ENCODE peak calls at places on chromosomes 6 and 20, in ten cellular contexts. M, R, Z, W, E, Q, O, L, U and J are unnamed samples.

GRCh38 chr6:106869203-106869602 is 105.3 kb downstream of the CD24 start:
- DNase-seq in L (no peak), U (no peak), Z (no peak), R (no peak), O (no peak), M (no peak), E (no peak), Q (no peak), W (no peak), J (no peak)

GRCh38 chr6:53547815-53548496 is 3.1 kb upstream of the GCLC start:
- DNase-seq in O (peak), W (peak), E (peak), U (peak), L (peak), R (peak), M (peak), Z (peak), Q (peak), J (peak)

GRCh38 chr20:51412991-51413471 is 129.5 kb downstream of the NFATC2 start:
- DNase-seq in E (no peak), Q (no peak), U (no peak), M (no peak), Z (no peak), L (no peak), R (no peak), O (no peak), W (no peak), J (no peak)

GRCh38 chr20:23258747-23259121 is 91.9 kb upstream of the NXT1 start:
- DNase-seq in Z (no peak), U (no peak), M (no peak), L (no peak), O (no peak), W (no peak), E (no peak), Q (no peak), R (no peak), J (no peak)

GRCh38 chr6:127391019-127391974 is 47.9 kb upstream of the ECHDC1 start:
- DNase-seq in Q (no peak), E (no peak), U (no peak), M (no peak), W (no peak), O (no peak), L (no peak), R (no peak), Z (no peak), J (no peak)

GRCh38 chr6:32255212-32256153 is 31.6 kb upstream of the NOTCH4 start:
- DNase-seq in W (peak), Z (peak), U (peak), O (peak), E (peak), R (peak), M (no peak), Q (no peak), L (peak), J (peak)

GRCh38 chr6:119129968-119130484 is 51.6 kb upstream of the FAM184A start:
- DNase-seq in U (no peak), O (peak), Z (no peak), L (no peak), W (no peak), R (no peak), M (no peak), Q (no peak), E (no peak), J (no peak)

GRCh38 chr20:11891081-11891826 is 26.4 kb upstream of the BTBD3 start:
- DNase-seq in Q (no peak), U (no peak), L (peak), W (no peak), O (no peak), M (no peak), E (no peak), Z (peak), R (peak), J (peak)

GRCh38 chr20:20743511-20744169 is 31.2 kb upstream of the RALGAPA2 start:
- DNase-seq in R (peak), M (peak), Q (no peak), O (peak), E (no peak), W (no peak), L (no peak), Z (no peak), U (no peak), J (peak)

GRCh38 chr20:38601216-38602184 is at the start of gene ARHGAP40:
- DNase-seq in M (no peak), E (no peak), U (no peak), O (no peak), W (peak), R (no peak), L (peak), Z (peak), Q (peak), J (no peak)

GRCh38 chr6:143427109-143427817 is 23.2 kb downstream of the ADAT2 start:
- DNase-seq in R (peak), E (peak), Z (peak), Q (peak), W (peak), O (no peak), U (peak), L (peak), M (peak), J (peak)

GRCh38 chr20:46173652-46174468 is 55.7 kb downstream of the CD40 start:
- DNase-seq in E (no peak), U (no peak), O (no peak), M (no peak), W (no peak), R (no peak), Z (no peak), Q (no peak), L (no peak), J (no peak)

GRCh38 chr20:58550661-58551060 is 35.5 kb upstream of the APCDD1L start:
- DNase-seq in Q (no peak), M (no peak), W (no peak), R (peak), L (no peak), O (no peak), Z (no peak), U (no peak), E (peak), J (no peak)

GRCh38 chr6:150924808-150925654 is 59.5 kb downstream of the MTHFD1L start:
- DNase-seq in Z (no peak), E (no peak), W (peak), U (no peak), O (no peak), Q (no peak), L (no peak), R (no peak), M (no peak), J (no peak)

GRCh38 chr6:21900730-21901129 is 307.2 kb downstream of the SOX4 start:
- DNase-seq in E (no peak), L (no peak), Z (no peak), Q (no peak), O (no peak), U (no peak), M (no peak), W (no peak), R (no peak), J (no peak)